ENCODE peak calls at places on chromosomes 13 and 19, in eight cellular contexts. P, R, G, X, O, Z, W and Q are unnamed samples.

GRCh38 chr19:51698296-51698695 is 5.2 kb downstream of the SPACA6 start:
- DNase-seq in P (no peak), O (peak; percentile 42), R (no peak), G (no peak), Z (no peak), W (no peak), X (no peak), Q (no peak)

GRCh38 chr13:107807306-107808073 is 407.8 kb downstream of the LIG4 start:
- DNase-seq in P (no peak), Z (no peak), R (no peak), X (no peak), W (no peak), G (no peak), O (no peak), Q (no peak)

GRCh38 chr19:1854542-1855039 is 6.3 kb upstream of the REXO1 start:
- DNase-seq in G (no peak), O (no peak), R (no peak), W (no peak), Z (peak; percentile 33), P (no peak), X (no peak), Q (no peak)

GRCh38 chr13:30998548-30999140 is 66.2 kb downstream of the TEX26 start:
- DNase-seq in P (peak; percentile 60), Z (no peak), O (peak; percentile 65), R (no peak), X (no peak), W (no peak), G (no peak), Q (no peak)

GRCh38 chr13:75566658-75567057 is 17.1 kb downstream of the UCHL3 start:
- DNase-seq in X (no peak), Z (no peak), R (no peak), W (no peak), O (peak; percentile 67), G (no peak), P (no peak), Q (peak; percentile 44)

GRCh38 chr19:4327252-4327876 is 11.3 kb downstream of the STAP2 start:
- DNase-seq in Z (peak; percentile 92), W (peak; percentile 78), P (no peak), R (no peak), X (peak; percentile 94), O (peak; percentile 64), G (peak; percentile 65), Q (no peak)

GRCh38 chr13:57036290-57036689 is 104.4 kb upstream of the PRR20A start:
- DNase-seq in P (no peak), R (no peak), G (no peak), O (no peak), W (no peak), Z (no peak), X (no peak), Q (no peak)

GRCh38 chr19:33385956-33386355 is 12.4 kb downstream of the CEBPG start:
- DNase-seq in P (no peak), R (no peak), O (no peak), X (no peak), G (no peak), Z (no peak), W (no peak), Q (no peak)

GRCh38 chr19:6273701-6274601 is 5.8 kb downstream of the MLLT1 start:
- DNase-seq in O (peak; percentile 97), R (peak; percentile 87), G (no peak), W (no peak), X (peak; percentile 80), P (peak; percentile 96), Z (no peak), Q (no peak)

GRCh38 chr13:83618966-83619365 is 263.3 kb downstream of the SLITRK1 start:
- DNase-seq in X (no peak), P (peak; percentile 58), Z (no peak), R (peak; percentile 18), O (peak; percentile 56), W (no peak), G (no peak), Q (no peak)

GRCh38 chr13:77033717-77034302 is 6.9 kb upstream of the FBXL3 start:
- DNase-seq in O (no peak), R (no peak), X (no peak), P (no peak), Z (no peak), W (no peak), G (no peak), Q (no peak)

GRCh38 chr13:38002596-38002995 is 133.0 kb upstream of the TRPC4 start:
- DNase-seq in G (no peak), X (no peak), Z (no peak), R (no peak), W (no peak), P (no peak), O (no peak), Q (no peak)

GRCh38 chr13:51222510-51223283 is 499 bp downstream of the FAM124A start:
- DNase-seq in P (no peak), G (no peak), O (peak; percentile 3), Z (no peak), W (no peak), X (no peak), R (no peak), Q (peak; percentile 4)

GRCh38 chr13:24361138-24361537 is 51.8 kb downstream of the C1QTNF9 start:
- DNase-seq in R (no peak), O (no peak), P (no peak), G (no peak), W (no peak), X (no peak), Z (no peak), Q (no peak)

GRCh38 chr19:2546128-2547032 is 70.5 kb downstream of the GADD45B start:
- DNase-seq in X (peak; percentile 52), R (no peak), G (no peak), W (no peak), P (no peak), Z (no peak), O (no peak), Q (no peak)

GRCh38 chr19:49718511-49718910 is 27.6 kb downstream of the CPT1C start:
- DNase-seq in Z (no peak), X (no peak), P (no peak), R (no peak), W (no peak), G (no peak), O (peak; percentile 46), Q (no peak)

GRCh38 chr19:12843999-12844732 is 5.9 kb downstream of the MAST1 start:
- DNase-seq in P (no peak), W (no peak), O (no peak), R (no peak), X (no peak), Z (no peak), G (no peak), Q (no peak)

GRCh38 chr13:98959775-98960325 is 18.0 kb downstream of the DOCK9 start:
- DNase-seq in O (no peak), P (no peak), X (no peak), W (no peak), R (no peak), Z (no peak), G (no peak), Q (no peak)

GRCh38 chr13:79273045-79273444 is 133.0 kb downstream of the RBM26 start:
- DNase-seq in P (no peak), W (no peak), Z (no peak), X (no peak), G (no peak), R (no peak), O (no peak), Q (no peak)